ENCODE peak calls at places on chromosomes 6 and 20, in nine cellular contexts. V, R, U, J, S, C, G, Y and A are unnamed samples.

GRCh38 chr20:57025666-57026065 is 240.8 kb downstream of the BMP7 start:
- DNase-seq in V (no peak), R (no peak), U (no peak), J (no peak), S (no peak), C (no peak), G (no peak), Y (no peak), A (no peak)

GRCh38 chr6:56172144-56172543 is 75.2 kb downstream of the COL21A1 start:
- DNase-seq in V (no peak), R (no peak), U (no peak), J (no peak), S (no peak), C (no peak), G (no peak), Y (no peak), A (no peak)

GRCh38 chr20:4949833-4950178 is 51.5 kb downstream of the SLC23A2 start:
- DNase-seq in V (peak), R (no peak), U (peak), J (peak), S (no peak), C (peak), G (no peak), Y (no peak), A (peak)

GRCh38 chr6:33585403-33586107 is 5.5 kb upstream of the BAK1 start:
- DNase-seq in V (peak), R (peak), U (peak), J (peak), S (peak), C (peak), G (peak), Y (no peak), A (peak)

GRCh38 chr6:1317302-1317815 is 5.5 kb downstream of the FOXQ1 start:
- DNase-seq in V (no peak), R (no peak), U (no peak), J (no peak), S (no peak), C (no peak), G (no peak), Y (no peak), A (no peak)

GRCh38 chr6:129251669-129252376 is 368.9 kb downstream of the LAMA2 start:
- DNase-seq in V (peak), R (no peak), U (peak), J (peak), S (peak), C (peak), G (peak), Y (peak), A (peak)

GRCh38 chr6:90076471-90076870 is 182.2 kb downstream of the GJA10 start:
- DNase-seq in V (no peak), R (no peak), U (no peak), J (no peak), S (no peak), C (no peak), G (no peak), Y (no peak), A (no peak)

GRCh38 chr6:11971154-11971553 is 41.0 kb upstream of the HIVEP1 start:
- DNase-seq in V (no peak), R (no peak), U (no peak), J (no peak), S (no peak), C (no peak), G (no peak), Y (no peak), A (peak)

GRCh38 chr20:32556312-32557184 is 28.6 kb downstream of the NOL4L start:
- DNase-seq in V (no peak), R (no peak), U (no peak), J (peak), S (no peak), C (no peak), G (no peak), Y (no peak), A (no peak)
- H3K4me3 ChIP-seq in V (no peak), R (no peak), U (no peak), J (no peak), S (no peak), C (no peak), G (no peak), Y (no peak), A (no peak)

DNA sequence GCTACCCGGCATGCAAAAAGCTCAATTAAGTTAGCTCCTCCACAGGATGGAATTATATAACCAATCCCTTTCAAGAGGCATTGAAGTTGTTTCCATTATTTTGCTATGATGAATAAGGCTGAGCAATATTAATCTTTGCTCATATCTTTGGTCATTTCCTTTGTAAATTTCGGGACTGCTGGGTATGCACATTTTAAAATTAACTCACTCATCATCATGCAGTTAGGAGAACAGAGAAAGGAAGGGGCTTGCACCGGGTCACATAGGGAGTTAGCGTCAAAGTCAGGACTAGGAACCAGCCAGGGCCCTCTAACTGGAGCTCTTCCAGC is 430 bp upstream of the FAM110A start:
- DNase-seq in V (no peak), R (no peak), U (no peak), J (no peak), S (no peak), C (peak), G (no peak), Y (no peak), A (no peak)
- H3K4me3 ChIP-seq in V (peak), R (peak), U (no peak), J (peak), S (peak), C (peak), G (peak), Y (peak), A (peak)

GRCh38 chr6:34867484-34867883 is 20.4 kb downstream of the TAF11 start:
- DNase-seq in V (peak), R (no peak), U (no peak), J (no peak), S (no peak), C (peak), G (no peak), Y (no peak), A (peak)

GRCh38 chr6:34864007-34864406 is 23.8 kb downstream of the TAF11 start:
- DNase-seq in V (no peak), R (no peak), U (no peak), J (no peak), S (no peak), C (no peak), G (no peak), Y (no peak), A (no peak)

GRCh38 chr6:34859951-34860350 is 27.9 kb downstream of the TAF11 start:
- DNase-seq in V (no peak), R (no peak), U (no peak), J (no peak), S (no peak), C (no peak), G (no peak), Y (no peak), A (no peak)

GRCh38 chr6:34866509-34866908 is 21.3 kb downstream of the TAF11 start:
- DNase-seq in V (peak), R (no peak), U (no peak), J (no peak), S (no peak), C (no peak), G (no peak), Y (no peak), A (no peak)

DNA sequence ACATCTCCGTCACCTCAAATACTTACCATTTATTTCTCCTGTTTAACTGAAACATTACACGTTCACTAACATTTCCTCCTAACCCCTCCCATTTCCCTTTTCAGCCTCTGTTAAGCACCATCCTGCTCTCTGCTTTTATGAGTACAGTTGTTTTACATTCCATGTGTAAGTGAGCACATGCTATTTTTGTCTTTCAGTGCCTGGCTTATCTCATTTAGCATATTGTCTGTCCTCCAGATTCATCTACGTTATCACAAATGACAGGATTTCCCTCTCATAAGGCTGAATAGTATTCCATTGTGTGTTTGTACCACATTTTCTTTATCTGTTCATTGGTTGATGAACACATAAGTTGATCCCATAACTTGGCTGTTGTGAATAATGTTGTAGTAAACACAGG is 22.7 kb downstream of the TAF11 start:
- DNase-seq in V (no peak), R (no peak), U (no peak), J (no peak), S (no peak), C (no peak), G (no peak), Y (no peak), A (peak)
- H3K4me3 ChIP-seq in V (no peak), R (no peak), U (no peak), J (no peak), S (no peak), C (no peak), G (no peak), Y (no peak), A (no peak)

GRCh38 chr20:37468886-37469285 is 52.2 kb upstream of the NNAT start:
- DNase-seq in V (no peak), R (no peak), U (no peak), J (no peak), S (no peak), C (no peak), G (no peak), Y (no peak), A (no peak)

GRCh38 chr20:37473249-37474000 is 47.6 kb upstream of the NNAT start:
- DNase-seq in V (no peak), R (no peak), U (no peak), J (no peak), S (no peak), C (no peak), G (no peak), Y (no peak), A (no peak)

GRCh38 chr20:37474386-37474785 is 46.7 kb upstream of the NNAT start:
- DNase-seq in V (no peak), R (no peak), U (no peak), J (no peak), S (no peak), C (no peak), G (no peak), Y (no peak), A (no peak)

GRCh38 chr20:37469531-37469930 is 51.5 kb upstream of the NNAT start:
- DNase-seq in V (no peak), R (no peak), U (no peak), J (no peak), S (no peak), C (no peak), G (no peak), Y (no peak), A (no peak)

DNA sequence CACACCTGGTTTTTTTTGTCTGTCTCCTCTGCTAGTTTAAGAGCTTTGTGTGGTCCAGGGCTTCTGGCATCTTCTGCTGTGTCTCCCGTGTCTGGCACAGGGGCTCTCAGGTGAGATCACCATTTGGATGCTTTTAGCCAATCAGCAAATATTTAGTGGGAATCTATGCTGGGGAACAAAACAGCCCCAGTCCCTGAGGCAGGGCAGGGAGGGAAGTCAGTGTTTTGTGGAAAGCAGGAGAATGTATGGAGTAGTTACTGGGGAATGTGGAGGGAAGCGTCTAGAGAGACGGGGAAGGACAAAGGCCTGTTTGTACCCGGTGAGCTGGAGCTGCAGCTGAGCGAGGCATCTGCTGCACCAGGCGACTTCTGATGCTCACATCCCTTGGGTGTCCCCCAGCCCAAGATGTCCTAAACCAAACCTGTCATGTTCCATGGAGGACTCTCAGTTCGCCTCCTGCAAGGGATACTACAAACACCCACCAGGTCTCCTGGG is 49.3 kb upstream of the NNAT start:
- DNase-seq in V (no peak), R (no peak), U (no peak), J (no peak), S (no peak), C (no peak), G (no peak), Y (no peak), A (no peak)
- H3K4me3 ChIP-seq in V (no peak), R (no peak), U (no peak), J (no peak), S (no peak), C (no peak), G (no peak), Y (no peak), A (no peak)

DNA sequence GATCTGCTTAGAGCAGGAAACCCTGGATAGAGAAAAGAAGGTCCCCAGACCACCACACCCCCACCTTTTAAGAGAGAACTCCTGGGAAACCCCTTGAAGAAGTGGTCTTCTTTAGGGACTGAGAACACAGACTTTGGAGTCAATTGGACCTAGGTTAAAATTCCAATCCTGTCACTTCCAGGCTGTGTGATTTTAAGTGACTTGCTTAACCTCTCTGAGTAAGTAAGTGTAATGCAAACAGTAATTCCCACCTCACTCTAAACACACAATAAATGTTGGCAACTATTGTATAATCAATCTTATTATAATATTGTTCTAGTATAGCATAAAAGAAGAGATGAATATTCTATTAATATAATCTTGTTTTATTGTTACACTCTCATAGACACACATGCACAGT is 3.3 kb downstream of the TFEB start:
- DNase-seq in V (no peak), R (no peak), U (no peak), J (no peak), S (no peak), C (no peak), G (no peak), Y (no peak), A (no peak)
- H3K4me3 ChIP-seq in V (no peak), R (no peak), U (no peak), J (no peak), S (no peak), C (no peak), G (no peak), Y (no peak), A (no peak)